ENCODE peak calls at places on chromosome 20, in five cellular contexts. M is SK-N-SH, A is H1, D is HepG2, T is K562. Q is an unnamed sample.

GRCh38 chr20:57844626-57845596 is 135.1 kb upstream of the PMEPA1 start:
- DNase-seq in M (no peak), A (no peak), D (no peak), T (no peak), Q (no peak)

GRCh38 chr20:33649201-33649631 is 12.9 kb upstream of the C20orf144 start:
- DNase-seq in M (peak), A (no peak), D (no peak), T (no peak), Q (no peak)

GRCh38 chr20:57389695-57390603 is 1.2 kb upstream of the RBM38 start:
- DNase-seq in M (no peak), A (peak), D (no peak), T (peak), Q (no peak)

GRCh38 chr20:9516658-9516987 is 2.2 kb downstream of the LAMP5 start:
- DNase-seq in M (no peak), A (no peak), D (no peak), T (no peak), Q (no peak)

GRCh38 chr20:48131581-48131980 is 346.3 kb upstream of the SULF2 start:
- DNase-seq in M (no peak), A (no peak), D (no peak), T (no peak), Q (no peak)

GRCh38 chr20:35387334-35387733 is 24.4 kb downstream of the UQCC1 start:
- DNase-seq in M (no peak), A (no peak), D (peak), T (no peak), Q (no peak)

GRCh38 chr20:23021541-23021940 is 13.6 kb upstream of the SSTR4 start:
- DNase-seq in M (no peak), A (no peak), D (no peak), T (no peak), Q (no peak)

GRCh38 chr20:13265941-13266340 is 44.9 kb downstream of the ISM1 start:
- DNase-seq in M (no peak), A (no peak), D (no peak), T (no peak), Q (no peak)

GRCh38 chr20:57594092-57594911 is 25.9 kb downstream of the ZBP1 start:
- DNase-seq in M (peak), A (peak), D (peak), T (peak), Q (peak)

GRCh38 chr20:57666106-57666833 is 43.5 kb downstream of the PMEPA1 start:
- DNase-seq in M (no peak), A (no peak), D (no peak), T (no peak), Q (no peak)

GRCh38 chr20:17391108-17391771 is 139.9 kb downstream of the BFSP1 start:
- DNase-seq in M (no peak), A (no peak), D (no peak), T (no peak), Q (no peak)
- TF ChIP-seq GABPA in M (no peak), A (no peak), D (no peak), T (no peak), Q (no peak)

GRCh38 chr20:61731363-61732181 is 334.1 kb downstream of the TAF4 start:
- DNase-seq in M (no peak), A (no peak), D (no peak), T (no peak), Q (no peak)
- TF ChIP-seq GABPA in M (no peak), A (no peak), D (no peak), T (no peak), Q (no peak)

GRCh38 chr20:45917790-45918141 is 5.8 kb upstream of the PLTP start:
- DNase-seq in M (no peak), A (no peak), D (no peak), T (no peak), Q (no peak)
- TF ChIP-seq GABPA in M (no peak), A (no peak), D (no peak), T (no peak), Q (no peak)

GRCh38 chr20:7090001-7090400 is 322.5 kb downstream of the BMP2 start:
- DNase-seq in M (no peak), A (no peak), D (no peak), T (no peak), Q (no peak)

GRCh38 chr20:7091655-7092054 is 324.2 kb downstream of the BMP2 start:
- DNase-seq in M (no peak), A (no peak), D (no peak), T (no peak), Q (no peak)

GRCh38 chr20:7090753-7091310 is 323.3 kb downstream of the BMP2 start:
- DNase-seq in M (no peak), A (no peak), D (no peak), T (no peak), Q (no peak)

DNA sequence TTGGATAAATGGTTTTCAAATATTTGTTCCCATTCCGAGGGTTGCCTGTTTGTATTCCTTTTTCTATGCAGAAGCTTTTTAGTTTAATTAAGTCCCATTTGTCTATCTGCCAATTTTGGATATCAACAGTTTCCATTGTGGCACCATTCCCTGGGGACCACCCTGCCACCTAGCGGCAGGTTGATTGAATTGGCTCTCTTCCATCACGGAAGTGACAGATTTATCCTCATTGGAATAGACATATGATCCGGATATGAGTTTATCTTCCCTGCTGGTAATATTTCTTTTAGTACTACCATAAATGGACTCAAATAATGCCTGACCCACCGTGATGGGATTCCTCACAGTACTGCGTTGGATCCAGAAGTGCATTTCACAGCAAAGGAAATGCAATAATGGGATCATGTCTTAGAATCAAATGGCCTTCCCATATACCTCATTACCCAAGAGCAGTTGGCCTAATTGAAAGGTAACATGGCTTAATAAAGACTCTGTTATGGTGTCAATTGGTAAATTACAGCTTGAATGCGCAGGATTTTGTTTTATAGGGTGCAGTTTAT is 327.0 kb downstream of the BMP2 start:
- DNase-seq in M (peak), A (peak), D (peak), T (peak), Q (peak)
- TF ChIP-seq GABPA in M (no peak), A (no peak), D (peak), T (no peak), Q (no peak)

DNA sequence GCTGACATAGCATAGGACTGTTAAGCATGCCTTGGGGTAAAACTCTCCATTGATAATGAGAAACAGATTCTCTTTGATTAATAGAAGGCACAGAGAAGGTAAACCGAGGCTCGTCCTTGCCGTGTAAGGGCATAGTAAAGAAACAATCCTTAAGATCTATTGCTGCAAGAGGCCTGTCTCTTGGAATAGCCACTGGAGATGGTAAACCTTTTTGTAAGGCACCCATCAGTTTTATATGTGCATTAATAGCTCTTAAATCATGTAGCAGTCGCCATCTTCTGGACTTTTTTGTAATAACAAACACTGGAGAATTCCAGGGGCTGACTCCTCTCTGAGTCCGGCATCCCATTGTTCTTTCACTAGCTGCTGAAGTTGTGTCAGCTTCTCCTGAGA is 8.4 kb upstream of the ABHD12 start:
- DNase-seq in M (peak), A (no peak), D (peak), T (peak), Q (no peak)
- TF ChIP-seq GABPA in M (no peak), A (no peak), D (no peak), T (no peak), Q (no peak)

GRCh38 chr20:652611-653109 is 340 bp downstream of the SRXN1 start:
- DNase-seq in M (no peak), A (no peak), D (no peak), T (peak), Q (no peak)

GRCh38 chr20:655730-656624 is 3.0 kb upstream of the SRXN1 start:
- DNase-seq in M (no peak), A (no peak), D (no peak), T (no peak), Q (no peak)

GRCh38 chr20:653110-653589 is at the start of gene SRXN1:
- DNase-seq in M (peak), A (peak), D (peak), T (peak), Q (peak)

GRCh38 chr20:653590-654426 is 808 bp upstream of the SRXN1 start:
- DNase-seq in M (no peak), A (no peak), D (peak), T (peak), Q (no peak)

GRCh38 chr20:654427-654770 is 1.4 kb upstream of the SRXN1 start:
- DNase-seq in M (no peak), A (no peak), D (no peak), T (no peak), Q (no peak)
- TF ChIP-seq GABPA in M (no peak), A (no peak), D (no peak), T (no peak), Q (no peak)

DNA sequence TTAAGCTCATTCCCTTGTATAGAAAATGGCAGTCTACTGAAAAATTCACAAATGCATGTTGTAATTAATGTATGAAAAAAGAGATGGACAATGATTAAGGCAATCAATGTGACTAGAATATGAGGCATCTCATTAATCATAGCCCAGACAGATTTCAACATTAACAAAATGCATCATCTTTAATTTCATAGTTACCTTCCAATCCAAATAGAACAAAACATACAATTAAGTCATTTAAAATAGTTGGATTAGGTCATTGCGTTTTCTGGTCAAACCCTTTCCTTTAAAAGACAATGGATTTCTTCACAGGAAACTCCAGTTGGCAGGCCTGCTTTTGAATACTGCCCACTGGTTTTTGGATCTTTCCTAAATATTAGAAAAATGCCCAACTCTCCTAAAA is 203.9 kb downstream of the HAO1 start:
- DNase-seq in M (no peak), A (no peak), D (no peak), T (no peak), Q (no peak)
- TF ChIP-seq GABPA in M (no peak), A (no peak), D (no peak), T (no peak), Q (no peak)

GRCh38 chr20:50587291-50587961 is 77.2 kb downstream of the PTPN1 start:
- DNase-seq in M (no peak), A (no peak), D (no peak), T (no peak), Q (no peak)
- TF ChIP-seq GABPA in M (no peak), A (no peak), D (no peak), T (no peak), Q (no peak)

GRCh38 chr20:32536861-32537656 is 48.1 kb downstream of the NOL4L start:
- DNase-seq in M (peak), A (no peak), D (no peak), T (peak), Q (no peak)
- TF ChIP-seq GABPA in M (no peak), A (no peak), D (no peak), T (no peak), Q (no peak)

GRCh38 chr20:43909211-43909610 is 5.4 kb upstream of the TOX2 start:
- DNase-seq in M (no peak), A (no peak), D (no peak), T (no peak), Q (no peak)

GRCh38 chr20:43911066-43911465 is 3.6 kb upstream of the TOX2 start:
- DNase-seq in M (no peak), A (no peak), D (no peak), T (no peak), Q (peak)

GRCh38 chr20:43906505-43907034 is 8.1 kb upstream of the TOX2 start:
- DNase-seq in M (no peak), A (no peak), D (no peak), T (no peak), Q (no peak)

GRCh38 chr20:43910564-43910963 is 4.1 kb upstream of the TOX2 start:
- DNase-seq in M (no peak), A (no peak), D (no peak), T (no peak), Q (no peak)

DNA sequence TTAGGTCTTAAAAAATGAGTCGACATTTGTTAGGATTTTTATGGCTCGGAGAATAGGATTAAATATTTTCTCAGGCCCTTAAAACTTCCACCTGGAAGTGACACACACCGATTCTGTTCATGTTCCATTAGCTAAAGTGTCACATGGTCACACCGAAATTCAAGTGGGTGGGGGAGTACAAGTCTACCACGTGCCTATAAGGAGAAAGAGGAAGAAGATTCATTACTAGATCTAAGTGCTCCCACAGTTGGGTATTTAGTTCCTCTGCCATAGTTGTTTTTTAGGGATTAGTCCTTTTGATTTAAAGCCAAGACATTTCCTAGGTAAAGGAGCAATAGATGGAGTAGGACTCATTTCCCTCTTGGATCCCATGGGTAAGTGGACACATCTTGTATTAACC is 4.9 kb upstream of the TOX2 start:
- DNase-seq in M (no peak), A (no peak), D (no peak), T (no peak), Q (peak)
- TF ChIP-seq GABPA in M (no peak), A (no peak), D (no peak), T (no peak), Q (no peak)

Q was measured in HL-60.